ENCODE peak calls at places on chromosome 16, in four cellular contexts. S is K562, M is HepG2, D is HCT116. U is an unnamed sample.

GRCh38 chr16:64051826-64052225 is 1070.0 kb downstream of the CDH11 start:
- DNase-seq in S (no peak), M (peak; percentile 32), D (no peak), U (peak; percentile 4)

GRCh38 chr16:85029413-85029794 is 1.8 kb downstream of the KIAA0513 start:
- DNase-seq in D (no peak), M (no peak), S (peak; percentile 75), U (no peak)

GRCh38 chr16:78961464-78961863 is 639.1 kb downstream of the MAF start:
- DNase-seq in M (no peak), S (no peak), D (no peak), U (no peak)

GRCh38 chr16:81744911-81745310 is 34.2 kb upstream of the PLCG2 start:
- DNase-seq in D (no peak), S (no peak), M (no peak), U (no peak)

GRCh38 chr16:88999457-89000206 is 22.6 kb upstream of the CBFA2T3 start:
- DNase-seq in D (no peak), S (peak; percentile 88), M (no peak), U (no peak)

GRCh38 chr16:22070361-22071351 is 21.7 kb upstream of the VWA3A start:
- DNase-seq in D (no peak), S (no peak), M (no peak), U (no peak)

GRCh38 chr16:19396555-19397011 is 21.1 kb upstream of the TMC5 start:
- DNase-seq in D (no peak), M (no peak), S (no peak), U (no peak)

GRCh38 chr16:57608462-57609113 is 19.8 kb upstream of the ADGRG1 start:
- DNase-seq in S (no peak), M (no peak), D (no peak), U (no peak)

GRCh38 chr16:82605863-82606620 is 20.7 kb upstream of the CDH13 start:
- DNase-seq in S (no peak), D (no peak), M (no peak), U (no peak)

GRCh38 chr16:27676807-27677206 is 126.9 kb downstream of the KATNIP start:
- DNase-seq in M (no peak), D (no peak), S (no peak), U (no peak)

GRCh38 chr16:86662740-86663139 is 84.4 kb downstream of the FOXL1 start:
- DNase-seq in S (no peak), D (no peak), M (no peak), U (no peak)

GRCh38 chr16:21950782-21951521 is 2.2 kb upstream of the UQCRC2 start:
- DNase-seq in M (peak; percentile 54), D (peak; percentile 36), S (peak; percentile 37), U (peak; percentile 12)

GRCh38 chr16:73735018-73735417 is 561.6 kb upstream of the PSMD7 start:
- DNase-seq in S (no peak), D (no peak), M (peak; percentile 8), U (peak; percentile 10)

GRCh38 chr16:30185141-30185682 is 1.8 kb downstream of the CORO1A start:
- DNase-seq in D (no peak), M (no peak), S (peak; percentile 9), U (no peak)

GRCh38 chr16:14196011-14196410 is 124.9 kb downstream of the MRTFB start:
- DNase-seq in D (no peak), S (no peak), M (no peak), U (no peak)

GRCh38 chr16:9159839-9160550 is 68.6 kb downstream of the HAPSTR1 start:
- DNase-seq in S (peak; percentile 64), M (peak; percentile 67), D (peak; percentile 75), U (peak; percentile 39)

GRCh38 chr16:51198349-51198748 is 47.3 kb upstream of the SALL1 start:
- DNase-seq in S (no peak), D (no peak), M (no peak), U (no peak)

GRCh38 chr16:27363797-27364196 is 38.2 kb upstream of the IL21R start:
- DNase-seq in D (no peak), S (no peak), M (no peak), U (no peak)

GRCh38 chr16:88197481-88198456 is 185.0 kb upstream of the ZNF469 start:
- DNase-seq in M (no peak), D (no peak), S (no peak), U (no peak)

GRCh38 chr16:87297918-87298631 is 19.1 kb downstream of the C16orf95 start:
- DNase-seq in S (peak; percentile 65), D (no peak), M (peak; percentile 54), U (no peak)

GRCh38 chr16:80932725-80933124 is 74.0 kb downstream of the CMC2 start:
- DNase-seq in S (no peak), D (no peak), M (no peak), U (no peak)

DNA sequence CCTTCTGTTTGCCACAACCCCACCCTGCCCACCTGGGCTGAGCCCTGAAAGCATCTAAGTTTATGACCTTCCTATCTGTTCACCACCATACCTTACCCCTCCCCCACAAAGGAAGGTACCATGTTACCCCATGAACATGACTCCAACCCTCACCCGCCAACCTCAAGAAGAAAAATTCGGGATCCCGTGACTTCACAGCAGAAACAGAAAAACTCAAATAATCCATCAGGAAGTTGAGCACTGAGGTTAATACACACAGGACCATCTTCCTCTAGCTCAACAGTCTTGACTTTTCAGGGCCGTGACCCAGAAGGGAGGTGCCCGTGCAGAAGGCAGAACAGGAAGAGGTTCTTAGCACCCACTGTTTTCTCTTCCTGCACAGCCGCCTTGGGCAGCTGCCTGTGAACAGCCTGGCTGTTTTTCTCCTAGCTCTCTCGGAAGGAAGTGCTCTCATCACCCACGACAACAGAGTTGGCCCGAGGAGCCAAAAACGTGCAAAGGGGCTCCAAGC is 101.3 kb downstream of the XYLT1 start:
- DNase-seq in S (no peak), D (no peak), M (no peak), U (no peak)
- TF ChIP-seq POLR2AphosphoS5 in S (no peak), D (no peak), M (no peak), U (no peak)

GRCh38 chr16:1119129-1119528 is 23.1 kb upstream of the C1QTNF8 start:
- DNase-seq in D (no peak), M (no peak), S (no peak), U (no peak)

GRCh38 chr16:1117926-1118325 is 21.9 kb upstream of the C1QTNF8 start:
- DNase-seq in S (no peak), D (no peak), M (no peak), U (no peak)

GRCh38 chr16:1119766-1120611 is 23.9 kb upstream of the C1QTNF8 start:
- DNase-seq in M (no peak), S (no peak), D (no peak), U (no peak)

GRCh38 chr16:1116693-1117077 is 20.6 kb upstream of the C1QTNF8 start:
- DNase-seq in S (no peak), D (no peak), M (no peak), U (no peak)

DNA sequence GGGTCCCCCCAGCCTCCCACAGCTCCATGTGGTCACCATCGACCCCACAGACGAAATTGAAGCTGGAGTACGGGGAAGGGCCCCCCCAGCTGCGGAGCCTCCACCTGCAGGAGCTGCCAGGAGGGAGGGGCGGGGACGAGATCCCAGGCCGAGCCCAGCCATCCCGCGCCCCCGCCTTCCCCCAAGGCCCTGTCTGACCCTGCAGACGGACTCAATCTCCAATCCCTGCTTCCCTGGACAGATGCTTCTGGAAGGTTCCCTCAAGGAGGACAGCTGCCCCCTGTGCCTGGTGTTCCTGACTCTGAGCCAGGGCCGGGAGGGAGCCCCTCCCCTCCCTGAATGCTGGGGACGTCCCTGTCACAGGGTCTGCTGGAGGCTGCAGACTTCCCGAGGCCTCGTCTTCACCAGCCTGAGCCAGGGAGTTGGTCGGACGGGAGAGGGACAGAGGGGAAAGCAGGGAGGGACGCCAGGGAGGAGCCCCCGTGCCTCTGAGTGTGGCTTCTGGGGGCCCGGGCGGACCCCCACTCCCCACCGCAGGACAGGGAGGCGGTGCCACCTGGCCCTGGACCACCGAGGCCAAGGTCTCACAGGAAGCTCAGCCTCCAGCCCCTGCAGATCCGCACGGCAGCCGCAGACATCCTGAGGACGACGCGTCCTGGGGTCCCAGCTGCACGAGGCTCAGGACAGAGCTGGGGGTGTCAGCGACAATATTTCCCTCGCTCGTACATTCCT is 21.3 kb upstream of the C1QTNF8 start:
- DNase-seq in D (no peak), S (no peak), M (no peak), U (no peak)
- TF ChIP-seq TCF7L2 in D (no peak), S (no peak), M (no peak), U (no peak)

DNA sequence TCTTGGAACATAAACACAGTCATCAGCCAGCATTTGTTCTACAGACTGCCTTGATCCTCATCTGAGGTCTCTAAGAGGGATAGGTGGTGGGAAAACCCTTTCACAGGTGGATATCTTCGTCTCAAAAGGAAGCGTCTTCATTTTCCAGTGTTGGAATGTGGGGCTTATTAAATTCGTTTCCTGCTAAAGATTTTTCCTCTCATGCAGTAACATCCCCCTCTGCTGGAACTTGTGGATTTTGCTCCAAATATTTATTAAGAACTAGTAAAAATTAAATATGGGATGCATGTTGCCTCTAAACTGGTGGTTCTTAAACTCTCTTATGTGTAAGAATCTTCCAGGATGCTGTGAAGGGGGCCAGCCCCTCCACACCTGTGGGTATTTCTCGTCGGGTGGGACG is 20.1 kb upstream of the MLYCD start:
- DNase-seq in M (peak; percentile 59), D (peak; percentile 52), S (no peak), U (peak; percentile 18)
- TF ChIP-seq CTCF in M (peak; percentile 56), D (peak; percentile 63), S (peak; percentile 55), U (peak; percentile 55)

GRCh38 chr16:31200821-31201510 is 1.6 kb downstream of the PYCARD start:
- DNase-seq in M (no peak), S (peak; percentile 64), D (no peak), U (no peak)

GRCh38 chr16:31202402-31203385 is at the start of gene PYCARD:
- DNase-seq in M (no peak), D (no peak), S (peak; percentile 56), U (no peak)

GRCh38 chr16:31204871-31205666 is 2.5 kb upstream of the PYCARD start:
- DNase-seq in D (no peak), M (no peak), S (no peak), U (no peak)

GRCh38 chr16:31199430-31200041 is 3.0 kb downstream of the PYCARD start:
- DNase-seq in D (no peak), S (no peak), M (no peak), U (no peak)

DNA sequence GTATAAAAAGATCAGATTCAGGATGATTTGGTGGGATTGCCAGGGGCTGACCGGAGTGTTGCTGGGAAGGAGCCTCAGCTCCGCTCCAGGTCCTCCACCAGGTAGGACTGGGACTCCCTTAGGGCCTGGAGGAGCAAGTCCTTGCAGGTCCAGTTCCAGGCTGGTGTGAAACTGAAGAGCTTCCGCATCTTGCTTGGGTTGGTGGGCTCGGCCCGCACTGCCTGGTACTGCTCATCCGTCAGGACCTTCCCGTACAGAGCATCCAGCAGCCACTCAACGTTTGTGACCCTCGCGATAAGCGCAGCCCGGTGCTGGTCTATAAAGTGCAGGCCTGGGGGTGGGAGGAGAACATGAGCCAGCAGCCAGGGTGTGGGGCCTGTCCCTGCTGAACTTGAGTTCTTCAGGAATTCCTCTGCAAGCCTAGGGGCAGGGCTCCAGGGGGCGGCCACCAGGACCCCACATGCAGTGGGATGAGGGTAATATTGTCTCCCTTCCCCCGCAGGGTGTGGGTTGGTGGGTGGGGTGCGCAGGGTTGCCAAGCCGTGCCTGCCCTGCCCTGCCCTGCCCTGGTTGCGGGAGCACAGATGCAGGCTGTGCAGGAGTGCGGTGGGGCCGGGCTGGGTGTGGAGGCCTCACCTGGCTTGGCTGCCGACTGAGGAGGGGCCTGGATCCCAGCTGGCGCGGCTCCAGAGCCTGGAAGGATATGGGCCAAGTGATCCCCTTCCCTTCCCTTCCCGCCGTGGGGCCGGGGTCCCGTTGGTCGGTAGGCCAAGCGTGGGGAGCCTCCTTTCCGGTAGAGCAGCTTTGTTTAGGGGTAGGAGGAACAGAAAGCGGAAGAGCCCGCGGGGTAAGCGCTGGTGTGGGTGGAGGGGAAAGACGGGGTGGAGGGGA is 804 bp downstream of the PYCARD start:
- DNase-seq in D (no peak), M (no peak), S (peak; percentile 64), U (no peak)
- TF ChIP-seq POLR2AphosphoS5 in D (peak; percentile 19), M (no peak), S (no peak), U (no peak)

GRCh38 chr16:5004311-5004710 is 29.4 kb downstream of the NAGPA start:
- DNase-seq in M (no peak), S (no peak), D (no peak), U (no peak)
- TF ChIP-seq TCF7L2 in M (no peak), S (no peak), D (no peak), U (no peak)

U was measured in Panc1.